ENCODE peak calls at places on chromosomes 3 and 15, in seven cellular contexts. J is tibial artery; L is hepatocyte; B is thoracic aorta; Z is naive thymus-derived CD4-positive, alpha-beta T cell; M is OCI-LY7; T is esophagus muscularis mucosa. V is an unnamed sample. For H3K9me3 and H3K4me1, the result is how much of the 10 kb centered on the place peaks cover.

GRCh38 chr15:69722924-69723323 is 270.3 kb downstream of the RPLP1 start:
- DNase-seq in L (no peak), Z (no peak), J (no peak), M (no peak), T (no peak), B (no peak), V (no peak)

GRCh38 chr15:75577401-75578205 is 1.5 kb downstream of the PTPN9 start:
- DNase-seq in M (peak), L (no peak), B (no peak), T (no peak), Z (peak), J (no peak), V (no peak)

GRCh38 chr3:153752405-153753027 is 368.7 kb upstream of the ARHGEF26 start:
- DNase-seq in M (peak), J (no peak), Z (no peak), L (no peak), T (no peak), B (no peak), V (no peak)

GRCh38 chr3:194256040-194256945 is 94.8 kb downstream of the CPN2 start:
- DNase-seq in Z (no peak), T (peak), B (no peak), L (no peak), M (no peak), J (no peak), V (no peak)

GRCh38 chr15:47405768-47406167 is 311.5 kb upstream of the SEMA6D start:
- DNase-seq in T (no peak), L (no peak), M (no peak), J (no peak), Z (no peak), B (no peak), V (no peak)

GRCh38 chr3:106720510-106720909 is 656.7 kb upstream of the CCDC54 start:
- DNase-seq in M (no peak), B (no peak), J (no peak), T (no peak), Z (no peak), L (no peak), V (no peak)

GRCh38 chr15:90580946-90581345 is 51.2 kb downstream of the CRTC3 start:
- DNase-seq in B (no peak), J (no peak), L (no peak), T (no peak), Z (no peak), M (no peak), V (no peak)

GRCh38 chr3:23567917-23568316 is 237.8 kb upstream of the UBE2E1 start:
- DNase-seq in B (no peak), Z (no peak), T (no peak), L (no peak), M (no peak), J (no peak), V (no peak)

GRCh38 chr3:115658337-115659181 is 35.2 kb downstream of the GAP43 start:
- DNase-seq in B (peak), Z (peak), M (peak), T (peak), J (peak), L (peak), V (peak)

GRCh38 chr15:100891316-100892012 is 11.8 kb downstream of the ALDH1A3 start:
- DNase-seq in L (no peak), J (no peak), M (no peak), B (no peak), T (no peak), Z (no peak), V (no peak)

GRCh38 chr15:26679927-26680326 is 92.9 kb downstream of the GABRB3 start:
- DNase-seq in T (no peak), B (no peak), Z (no peak), L (no peak), M (no peak), J (no peak), V (no peak)
- H3K9me3 ChIP-seq in T (under half), B (under half), Z (under half), L (under half), M (under half), J (under half), V (under half)

GRCh38 chr3:31966978-31967592 is 14.0 kb downstream of the OSBPL10 start:
- DNase-seq in B (no peak), M (no peak), T (peak), J (no peak), Z (no peak), L (no peak), V (no peak)
- H3K4me1 ChIP-seq in B (under half), M (half or more), T (under half), J (under half), Z (under half), L (under half), V (under half)

GRCh38 chr15:87829651-87830050 is 426.9 kb downstream of the NTRK3 start:
- DNase-seq in T (peak), Z (no peak), L (no peak), J (no peak), M (no peak), B (no peak), V (no peak)
- H3K9me3 ChIP-seq in T (under half), Z (under half), L (under half), J (under half), M (under half), B (under half), V (under half)

DNA sequence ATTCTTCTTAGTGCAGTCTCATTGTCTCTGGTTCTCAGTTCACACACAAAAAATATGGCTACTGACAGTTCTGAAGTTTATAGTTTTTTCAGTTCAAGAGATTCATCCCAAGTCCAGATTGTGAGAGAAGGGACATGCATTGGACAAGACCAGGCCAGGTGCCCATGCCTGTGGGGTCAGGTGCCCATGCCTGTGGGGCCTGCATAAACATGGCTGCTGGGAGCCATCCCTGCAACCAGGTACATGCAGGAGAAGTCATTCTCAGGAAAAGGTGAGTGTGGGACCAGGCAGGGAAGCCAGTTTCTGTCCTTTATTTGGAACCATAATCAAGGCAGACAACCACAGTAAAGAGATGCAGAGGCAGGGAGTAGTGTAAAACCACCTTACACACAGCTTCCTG is 6.3 kb upstream of the TM4SF1 start:
- DNase-seq in M (no peak), L (no peak), T (no peak), Z (no peak), J (no peak), B (no peak), V (no peak)
- H3K4me1 ChIP-seq in M (under half), L (under half), T (under half), Z (under half), J (under half), B (under half), V (under half)

DNA sequence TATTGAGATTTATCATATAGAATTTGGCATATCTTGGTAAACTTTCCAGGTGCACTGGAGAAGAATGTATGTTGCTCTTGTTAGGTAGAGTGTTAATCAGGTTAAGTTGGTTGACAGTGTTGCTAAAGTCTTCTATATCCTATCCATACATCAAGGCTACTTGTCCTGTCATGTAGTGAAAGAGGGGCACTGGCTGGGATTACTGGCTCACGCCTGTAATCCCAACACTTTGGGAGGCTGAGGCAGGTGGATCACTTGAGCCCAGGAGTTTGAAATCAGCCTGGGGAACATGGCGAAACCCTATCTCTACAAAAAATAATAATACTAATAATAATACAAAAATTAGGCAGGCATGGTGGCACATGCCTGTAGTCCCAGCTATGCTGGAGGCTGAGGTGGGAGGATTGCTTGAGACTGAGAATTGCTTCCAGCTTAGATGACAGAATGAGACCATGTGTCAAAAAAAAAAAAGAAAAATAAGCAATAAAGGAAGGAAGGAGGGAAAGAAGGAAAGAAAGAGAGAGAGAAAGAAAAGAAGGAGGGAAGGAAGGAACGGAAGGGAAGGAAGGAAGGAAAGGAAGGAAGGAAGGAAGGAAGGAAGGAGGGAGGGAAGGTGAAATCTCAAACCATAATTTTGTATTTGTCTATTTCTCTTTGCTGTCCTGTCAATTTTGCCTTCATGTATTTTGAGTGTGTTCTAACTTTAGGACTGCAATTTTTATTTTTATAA is 57.4 kb upstream of the IQSEC1 start:
- DNase-seq in B (no peak), M (no peak), J (no peak), Z (no peak), L (no peak), T (no peak), V (no peak)
- H3K9me3 ChIP-seq in B (under half), M (under half), J (under half), Z (under half), L (under half), T (under half), V (under half)

DNA sequence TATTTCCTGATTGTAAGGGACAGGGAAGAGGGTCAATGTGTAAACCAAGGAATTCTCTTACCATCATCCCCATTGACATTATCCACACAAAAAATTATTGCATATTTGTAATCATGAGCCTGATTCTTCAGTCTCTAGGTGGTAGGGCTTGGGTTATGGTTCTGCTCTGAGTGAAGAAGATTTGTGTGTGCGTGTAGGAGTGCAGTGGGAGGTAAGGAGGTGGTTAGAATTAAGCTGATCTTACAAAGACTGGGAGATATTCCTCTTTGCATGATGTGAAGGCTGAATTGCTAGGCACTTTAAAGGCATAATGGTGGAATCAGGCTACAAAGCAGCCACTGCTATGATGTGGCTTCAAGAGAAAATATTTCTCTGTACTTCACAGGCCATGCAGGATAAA is 23.0 kb upstream of the MINDY4B start:
- DNase-seq in J (no peak), B (no peak), Z (no peak), L (no peak), M (no peak), T (no peak), V (no peak)
- H3K4me1 ChIP-seq in J (under half), B (under half), Z (under half), L (under half), M (under half), T (under half), V (under half)

DNA sequence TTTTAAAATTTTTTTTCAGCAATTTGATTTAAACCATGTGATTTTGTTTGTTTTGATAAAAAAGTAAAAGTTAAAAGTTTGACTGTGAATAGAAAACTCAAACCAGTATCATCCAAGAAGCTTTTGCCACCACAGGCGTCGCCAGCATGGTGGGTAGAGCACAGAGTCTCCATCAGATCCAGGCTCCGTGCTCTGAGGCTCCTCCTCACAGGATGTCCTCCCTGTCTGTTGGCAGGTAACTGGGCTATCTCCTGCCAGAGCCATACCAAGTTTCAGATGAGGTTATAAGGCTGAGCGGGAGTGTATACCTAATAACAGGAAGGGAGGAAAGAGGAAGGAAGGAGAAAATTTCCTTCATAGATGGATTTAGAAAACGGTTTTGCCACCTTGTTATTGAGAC is 28.8 kb downstream of the CTDSPL start:
- DNase-seq in L (no peak), Z (no peak), M (no peak), T (no peak), B (no peak), J (no peak), V (no peak)
- H3K9me3 ChIP-seq in L (under half), Z (under half), M (under half), T (under half), B (under half), J (under half), V (under half)

DNA sequence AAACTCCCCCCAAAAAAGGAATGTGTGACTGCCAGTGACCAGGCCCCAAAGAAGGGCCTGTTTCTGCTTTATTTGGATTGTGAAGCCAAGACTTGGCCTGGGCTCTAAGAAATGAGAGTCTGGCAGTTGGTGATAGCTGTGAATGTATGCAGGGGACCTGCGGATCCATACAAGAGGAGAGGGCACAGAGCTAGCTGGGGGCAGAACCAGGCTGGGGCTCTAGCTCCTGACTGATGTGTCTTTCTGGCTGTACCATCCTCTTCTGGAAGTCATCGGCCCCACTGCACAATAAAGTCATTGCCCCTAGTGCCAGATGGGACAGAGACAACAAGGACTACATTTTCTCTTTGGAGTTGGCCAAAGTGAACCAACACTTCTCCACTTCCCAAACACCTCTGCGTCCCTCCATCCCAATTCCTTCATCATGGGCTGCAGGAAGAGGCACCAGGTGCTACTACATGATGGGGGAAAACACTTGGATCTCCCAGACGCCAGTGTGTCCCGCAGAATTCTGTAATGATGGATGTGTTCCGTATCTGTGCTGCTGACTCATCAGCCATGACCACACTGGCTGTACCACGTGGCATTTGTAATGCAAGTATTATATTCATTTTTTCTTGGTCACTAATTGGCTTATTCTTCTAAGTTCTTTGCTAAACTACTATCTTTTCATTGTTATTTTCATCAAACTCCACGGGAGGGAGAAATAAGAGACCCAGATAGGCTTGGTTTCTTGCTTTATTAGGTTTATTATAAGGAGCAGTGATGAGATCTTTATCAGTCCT is 1.7 kb upstream of the PLA2G4F start:
- DNase-seq in L (no peak), B (no peak), J (peak), M (no peak), T (no peak), Z (no peak), V (no peak)
- H3K4me1 ChIP-seq in L (under half), B (under half), J (under half), M (under half), T (under half), Z (under half), V (under half)

DNA sequence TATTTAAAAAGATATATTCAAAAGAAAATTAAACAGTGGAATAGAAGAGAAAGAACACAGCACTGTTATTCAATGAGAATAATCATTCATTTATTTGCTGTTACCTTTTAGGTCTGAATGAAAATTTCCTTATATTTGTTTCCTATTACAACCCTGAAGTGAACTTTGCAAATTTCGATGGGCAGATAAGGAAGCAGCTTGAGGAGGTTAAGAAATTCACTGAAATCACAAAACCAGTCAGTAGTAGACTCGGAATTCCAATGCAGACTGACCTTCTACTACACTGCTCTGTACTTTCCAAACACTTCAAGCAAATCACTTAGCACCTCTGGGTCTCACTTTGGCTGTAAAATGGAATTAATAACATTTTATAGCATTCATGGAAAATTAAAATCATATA is 172.0 kb upstream of the TP63 start:
- DNase-seq in J (no peak), B (no peak), Z (no peak), M (no peak), T (no peak), L (no peak), V (no peak)
- H3K9me3 ChIP-seq in J (under half), B (under half), Z (under half), M (under half), T (under half), L (under half), V (under half)

GRCh38 chr3:122973893-122974615 is 53.5 kb downstream of the SEMA5B start:
- DNase-seq in Z (no peak), M (no peak), B (no peak), T (no peak), L (no peak), J (no peak), V (no peak)
- H3K4me1 ChIP-seq in Z (under half), M (under half), B (half or more), T (under half), L (under half), J (half or more), V (under half)